ENCODE peak calls at places on chromosomes 7 and 10, in seven cellular contexts. I is HEK293T, L is IMR-90, F is sigmoid colon, M is NCI-H1105 treated with DMSO at 0.1 percent for 48 hours, W is smooth muscle cell of the brain vasculature, R is retinal pigment epithelial cell. U is an unnamed sample.

GRCh38 chr10:68572151-68572550 is 12.0 kb downstream of the TET1 start:
- DNase-seq in W (no peak), R (no peak), F (peak), I (no peak), M (no peak), L (peak), U (no peak)

GRCh38 chr10:6045600-6046457 is 16.3 kb downstream of the IL2RA start:
- DNase-seq in R (no peak), I (no peak), M (no peak), L (no peak), W (no peak), F (peak), U (no peak)

GRCh38 chr7:151889406-151890354 is 12.8 kb upstream of the PRKAG2 start:
- DNase-seq in W (no peak), M (no peak), R (no peak), L (no peak), F (peak), I (no peak), U (no peak)

GRCh38 chr10:97381626-97382025 is 19.5 kb downstream of the RRP12 start:
- DNase-seq in R (no peak), L (no peak), W (no peak), M (no peak), I (no peak), F (no peak), U (no peak)

GRCh38 chr7:7761974-7762769 is 43.8 kb upstream of the RPA3 start:
- DNase-seq in R (no peak), F (no peak), I (no peak), L (peak), W (no peak), M (no peak), U (no peak)

GRCh38 chr10:71889388-71889987 is 38.4 kb upstream of the PSAP start:
- DNase-seq in F (no peak), I (no peak), W (no peak), R (no peak), M (no peak), L (no peak), U (no peak)

GRCh38 chr10:14659626-14660196 is 115.0 kb downstream of the FAM107B start:
- DNase-seq in W (no peak), L (no peak), R (no peak), I (no peak), F (no peak), M (no peak), U (no peak)

GRCh38 chr7:1144269-1144771 is 15.7 kb downstream of the ZFAND2A start:
- DNase-seq in R (no peak), W (no peak), I (no peak), M (no peak), L (no peak), F (peak), U (peak)

GRCh38 chr10:49605177-49605938 is 4.8 kb upstream of the SLC18A3 start:
- DNase-seq in W (no peak), I (no peak), F (no peak), R (no peak), M (peak), L (no peak), U (no peak)

GRCh38 chr7:26346611-26347200 is 55.0 kb downstream of the SNX10 start:
- DNase-seq in M (no peak), W (no peak), I (no peak), F (no peak), L (peak), R (no peak), U (no peak)

GRCh38 chr7:40329601-40330153 is 194.9 kb downstream of the SUGCT start:
- DNase-seq in W (no peak), R (peak), L (peak), M (peak), F (no peak), I (peak), U (peak)

GRCh38 chr10:113126506-113127192 is 176.6 kb downstream of the TCF7L2 start:
- DNase-seq in M (peak), R (no peak), L (peak), W (peak), F (peak), I (peak), U (peak)

GRCh38 chr7:33762153-33762902 is 143.0 kb upstream of the BMPER start:
- DNase-seq in W (no peak), R (no peak), F (no peak), L (no peak), I (no peak), M (no peak), U (no peak)

GRCh38 chr7:45924283-45924682 is 3.2 kb upstream of the IGFBP3 start:
- DNase-seq in I (no peak), M (no peak), L (peak), W (no peak), F (no peak), R (peak), U (no peak)

U was measured in NCI-H2227 treated with DMSO at 0.1 percent for 48 hours.